ENCODE peak calls at places on chromosomes 3 and 15, in five cellular contexts. One of them, this sample, is unnamed.

GRCh38 chr3:185630182-185630622 is 44.1 kb downstream of the SENP2 start:
- DNase-seq in central memory CD8-positive, alpha-beta T cell: no peak
- DNase-seq in MCF 10A: peak
- DNase-seq in renal cortical epithelial cell: peak
- DNase-seq in BE2C: no peak
- DNase-seq in this sample: peak

GRCh38 chr3:37384117-37384516 is 209.7 kb upstream of the LRRFIP2 start:
- DNase-seq in BE2C: no peak
- DNase-seq in central memory CD8-positive, alpha-beta T cell: no peak
- DNase-seq in MCF 10A: no peak
- DNase-seq in renal cortical epithelial cell: no peak
- DNase-seq in this sample: no peak

GRCh38 chr3:188962253-188963247 is 209.2 kb upstream of the TPRG1 start:
- DNase-seq in renal cortical epithelial cell: no peak
- DNase-seq in central memory CD8-positive, alpha-beta T cell: no peak
- DNase-seq in BE2C: no peak
- DNase-seq in MCF 10A: no peak
- DNase-seq in this sample: no peak

GRCh38 chr15:83205725-83206324 is 1.8 kb downstream of the HDGFL3 start:
- DNase-seq in central memory CD8-positive, alpha-beta T cell: no peak
- DNase-seq in renal cortical epithelial cell: no peak
- DNase-seq in BE2C: no peak
- DNase-seq in MCF 10A: peak
- DNase-seq in this sample: peak

GRCh38 chr15:44340410-44340809 is 51.9 kb downstream of the GOLM2 start:
- DNase-seq in central memory CD8-positive, alpha-beta T cell: no peak
- DNase-seq in renal cortical epithelial cell: peak
- DNase-seq in MCF 10A: peak
- DNase-seq in BE2C: no peak
- DNase-seq in this sample: no peak

GRCh38 chr3:191070201-191070600 is 128.8 kb upstream of the OSTN start:
- DNase-seq in BE2C: no peak
- DNase-seq in central memory CD8-positive, alpha-beta T cell: no peak
- DNase-seq in MCF 10A: peak
- DNase-seq in renal cortical epithelial cell: peak
- DNase-seq in this sample: peak

GRCh38 chr3:151538706-151539403 is 78.0 kb upstream of the IGSF10 start:
- DNase-seq in central memory CD8-positive, alpha-beta T cell: no peak
- DNase-seq in renal cortical epithelial cell: no peak
- DNase-seq in BE2C: no peak
- DNase-seq in MCF 10A: no peak
- DNase-seq in this sample: no peak

GRCh38 chr3:126146034-126146433 is 34.4 kb downstream of the ALDH1L1 start:
- DNase-seq in BE2C: no peak
- DNase-seq in central memory CD8-positive, alpha-beta T cell: peak
- DNase-seq in renal cortical epithelial cell: no peak
- DNase-seq in MCF 10A: no peak
- DNase-seq in this sample: no peak

GRCh38 chr15:67784856-67785430 is 40.4 kb upstream of the SKOR1 start:
- DNase-seq in BE2C: no peak
- DNase-seq in central memory CD8-positive, alpha-beta T cell: no peak
- DNase-seq in renal cortical epithelial cell: no peak
- DNase-seq in MCF 10A: no peak
- DNase-seq in this sample: no peak

GRCh38 chr3:66037986-66038369 is 740 bp downstream of the MAGI1 start:
- DNase-seq in MCF 10A: peak
- DNase-seq in renal cortical epithelial cell: no peak
- DNase-seq in BE2C: peak
- DNase-seq in central memory CD8-positive, alpha-beta T cell: no peak
- DNase-seq in this sample: no peak

GRCh38 chr3:172289583-172289982 is 158.7 kb downstream of the GHSR start:
- DNase-seq in BE2C: peak
- DNase-seq in MCF 10A: no peak
- DNase-seq in central memory CD8-positive, alpha-beta T cell: no peak
- DNase-seq in renal cortical epithelial cell: no peak
- DNase-seq in this sample: peak